ENCODE peak calls at places on chromosomes 7 and 10, in seven cellular contexts. Q is foreskin fibroblast; P is endothelial cell; J is NCI-H774; H is glutamatergic neuron; F is Daoy; K is stimulated activated CD4-positive, alpha-beta T cell treated with anti-CD3 and anti-CD28 coated beads, Interleukin-12 subunit alpha, Interleukin-12 subunit beta, amount 100 ng/mL, for 48 hours. N is an unnamed sample.

GRCh38 chr10:124568858-124569622 is 107.4 kb downstream of the LHPP start:
- DNase-seq in Q (no peak), P (no peak), J (no peak), H (peak), F (no peak), K (no peak), N (no peak)

GRCh38 chr7:118872568-118872967 is 648.1 kb downstream of the ANKRD7 start:
- DNase-seq in Q (no peak), P (no peak), J (no peak), H (no peak), F (no peak), K (no peak), N (no peak)

GRCh38 chr7:155509025-155509724 is 37.2 kb downstream of the CNPY1 start:
- DNase-seq in Q (no peak), P (no peak), J (no peak), H (no peak), F (peak), K (no peak), N (no peak)

GRCh38 chr7:158861936-158862704 is 5.8 kb downstream of the DYNC2I1 start:
- DNase-seq in Q (no peak), P (no peak), J (no peak), H (no peak), F (no peak), K (no peak), N (no peak)

GRCh38 chr10:76172020-76172419 is 740.6 kb downstream of the LRMDA start:
- DNase-seq in Q (no peak), P (no peak), J (no peak), H (no peak), F (no peak), K (no peak), N (no peak)

GRCh38 chr10:120823251-120823650 is 27.9 kb upstream of the WDR11 start:
- DNase-seq in Q (no peak), P (no peak), J (no peak), H (no peak), F (no peak), K (no peak), N (no peak)

GRCh38 chr7:30285531-30286284 is 1.3 kb downstream of the ZNRF2 start:
- DNase-seq in Q (peak), P (peak), J (peak), H (peak), F (peak), K (peak), N (peak)

GRCh38 chr10:126921974-126922525 is 16.8 kb downstream of the DOCK1 start:
- DNase-seq in Q (peak), P (no peak), J (no peak), H (no peak), F (peak), K (no peak), N (peak)

GRCh38 chr7:142083605-142084004 is 27.9 kb upstream of the MGAM2 start:
- DNase-seq in Q (no peak), P (no peak), J (no peak), H (no peak), F (no peak), K (no peak), N (no peak)

GRCh38 chr10:75994332-75995040 is 563.1 kb downstream of the LRMDA start:
- DNase-seq in Q (no peak), P (no peak), J (no peak), H (no peak), F (no peak), K (no peak), N (no peak)

N was measured in fibroblast of the aortic adventitia.